ENCODE peak calls at places on chromosomes 4 and X, in four cellular contexts. Q is NCI-H2171 treated with DMSO at 0.1 percent for 48 hours, M is T1000, D is astrocyte of the spinal cord. S is an unnamed sample.

GRCh38 chr4:183846951-183847350 is 58.2 kb upstream of the STOX2 start:
- DNase-seq in Q (no peak), M (no peak), D (no peak), S (no peak)

GRCh38 chr4:140109626-140110213 is 44.3 kb downstream of the MAML3 start:
- DNase-seq in Q (peak), M (no peak), D (no peak), S (no peak)

GRCh38 chrX:128464091-128464490 is 411.9 kb upstream of the ACTRT1 start:
- DNase-seq in Q (no peak), M (no peak), D (peak), S (no peak)

GRCh38 chr4:91851456-91851855 is 452.3 kb upstream of the GRID2 start:
- DNase-seq in Q (no peak), M (no peak), D (no peak), S (no peak)

GRCh38 chr4:110132822-110133719 is 65.3 kb downstream of the ELOVL6 start:
- DNase-seq in Q (no peak), M (no peak), D (no peak), S (peak)

GRCh38 chr4:57426779-57427395 is 316.7 kb upstream of the IGFBP7 start:
- DNase-seq in Q (peak), M (peak), D (peak), S (peak)

GRCh38 chrX:53831662-53832635 is 145.4 kb upstream of the HUWE1 start:
- DNase-seq in Q (peak), M (no peak), D (peak), S (peak)

GRCh38 chr4:17448689-17449088 is 63.2 kb downstream of the QDPR start:
- DNase-seq in Q (no peak), M (no peak), D (peak), S (peak)

GRCh38 chr4:3423952-3424351 is 17.8 kb upstream of the HGFAC start:
- DNase-seq in Q (no peak), M (no peak), D (no peak), S (no peak)

GRCh38 chr4:167233523-167234387 is 539 bp downstream of the SPOCK3 start:
- DNase-seq in Q (no peak), M (no peak), D (peak), S (peak)